ENCODE peak calls at places on chromosomes 2 and 18, in six cellular contexts. One of them, this sample, is unnamed.

GRCh38 chr2:109282360-109282759 is 153.4 kb downstream of the SH3RF3 start:
- DNase-seq in GM12878: no peak
- DNase-seq in K562: no peak
- DNase-seq in HCT116: no peak
- DNase-seq in H1: no peak
- DNase-seq in HepG2: no peak
- DNase-seq in this sample: no peak

GRCh38 chr2:159497256-159497655 is 119.1 kb downstream of the BAZ2B start:
- DNase-seq in GM12878: no peak
- DNase-seq in K562: peak
- DNase-seq in HCT116: peak
- DNase-seq in H1: no peak
- DNase-seq in HepG2: peak
- DNase-seq in this sample: peak

GRCh38 chr2:234603619-234604018 is 106.7 kb upstream of the ARL4C start:
- DNase-seq in GM12878: no peak
- DNase-seq in K562: no peak
- DNase-seq in HCT116: no peak
- DNase-seq in H1: peak
- DNase-seq in HepG2: no peak
- DNase-seq in this sample: no peak

GRCh38 chr18:69469444-69469919 is 68.8 kb downstream of the DOK6 start:
- DNase-seq in GM12878: no peak
- DNase-seq in K562: peak
- DNase-seq in HCT116: peak
- DNase-seq in H1: peak
- DNase-seq in HepG2: no peak
- DNase-seq in this sample: peak

GRCh38 chr2:65265090-65266045 is 37.7 kb downstream of the ACTR2 start:
- DNase-seq in GM12878: peak
- DNase-seq in K562: peak
- DNase-seq in HCT116: peak
- DNase-seq in H1: no peak
- DNase-seq in HepG2: peak
- DNase-seq in this sample: peak

GRCh38 chr2:172655091-172655837 is 80.4 kb upstream of the RAPGEF4 start:
- DNase-seq in GM12878: no peak
- DNase-seq in K562: no peak
- DNase-seq in HCT116: no peak
- DNase-seq in H1: no peak
- DNase-seq in HepG2: no peak
- DNase-seq in this sample: no peak

GRCh38 chr2:5070257-5070656 is 621.9 kb upstream of the SOX11 start:
- DNase-seq in GM12878: no peak
- DNase-seq in K562: no peak
- DNase-seq in HCT116: no peak
- DNase-seq in H1: no peak
- DNase-seq in HepG2: no peak
- DNase-seq in this sample: no peak

GRCh38 chr2:174959787-174960186 is 45.4 kb downstream of the CHN1 start:
- DNase-seq in GM12878: no peak
- DNase-seq in K562: no peak
- DNase-seq in HCT116: no peak
- DNase-seq in H1: no peak
- DNase-seq in HepG2: no peak
- DNase-seq in this sample: no peak

GRCh38 chr2:63189026-63189425 is 138.4 kb downstream of the OTX1 start:
- DNase-seq in GM12878: peak
- DNase-seq in K562: peak
- DNase-seq in HCT116: peak
- DNase-seq in H1: peak
- DNase-seq in HepG2: peak
- DNase-seq in this sample: peak

GRCh38 chr2:88590998-88591613 is 36.2 kb downstream of the EIF2AK3 start:
- DNase-seq in GM12878: peak
- DNase-seq in K562: peak
- DNase-seq in HCT116: peak
- DNase-seq in H1: no peak
- DNase-seq in HepG2: peak
- DNase-seq in this sample: peak

GRCh38 chr2:47298739-47299138 is 104.2 kb upstream of the MSH2 start:
- DNase-seq in GM12878: no peak
- DNase-seq in K562: no peak
- DNase-seq in HCT116: no peak
- DNase-seq in H1: no peak
- DNase-seq in HepG2: no peak
- DNase-seq in this sample: no peak

GRCh38 chr2:220077488-220077887 is 450.1 kb downstream of the SLC4A3 start:
- DNase-seq in GM12878: no peak
- DNase-seq in K562: no peak
- DNase-seq in HCT116: no peak
- DNase-seq in H1: no peak
- DNase-seq in HepG2: no peak
- DNase-seq in this sample: no peak

GRCh38 chr2:42877532-42877931 is 85.1 kb upstream of the HAAO start:
- DNase-seq in GM12878: no peak
- DNase-seq in K562: no peak
- DNase-seq in HCT116: no peak
- DNase-seq in H1: no peak
- DNase-seq in HepG2: no peak
- DNase-seq in this sample: no peak

GRCh38 chr2:24886114-24886501 is 33.9 kb downstream of the ADCY3 start:
- DNase-seq in GM12878: no peak
- DNase-seq in K562: no peak
- DNase-seq in HCT116: no peak
- DNase-seq in H1: no peak
- DNase-seq in HepG2: no peak
- DNase-seq in this sample: no peak

GRCh38 chr2:238847432-238847801 is 468 bp upstream of the TWIST2 start:
- DNase-seq in GM12878: no peak
- DNase-seq in K562: no peak
- DNase-seq in HCT116: no peak
- DNase-seq in H1: peak
- DNase-seq in HepG2: no peak
- DNase-seq in this sample: no peak

GRCh38 chr2:84781942-84782716 is 98.8 kb downstream of the TRABD2A start:
- DNase-seq in GM12878: no peak
- DNase-seq in K562: peak
- DNase-seq in HCT116: peak
- DNase-seq in H1: no peak
- DNase-seq in HepG2: no peak
- DNase-seq in this sample: no peak

GRCh38 chr2:9152975-9153402 is 53.6 kb upstream of the ASAP2 start:
- DNase-seq in GM12878: no peak
- DNase-seq in K562: no peak
- DNase-seq in HCT116: no peak
- DNase-seq in H1: no peak
- DNase-seq in HepG2: no peak
- DNase-seq in this sample: no peak

GRCh38 chr18:10139783-10140410 is 226.1 kb downstream of the VAPA start:
- DNase-seq in GM12878: no peak
- DNase-seq in K562: no peak
- DNase-seq in HCT116: no peak
- DNase-seq in H1: peak
- DNase-seq in HepG2: no peak
- DNase-seq in this sample: no peak

GRCh38 chr2:186256540-186256939 is 229.5 kb upstream of the ZC3H15 start:
- DNase-seq in GM12878: peak
- DNase-seq in K562: no peak
- DNase-seq in HCT116: peak
- DNase-seq in H1: no peak
- DNase-seq in HepG2: peak
- DNase-seq in this sample: peak

GRCh38 chr2:70143314-70144150 is 47.3 kb downstream of the C2orf42 start:
- DNase-seq in GM12878: no peak
- DNase-seq in K562: peak
- DNase-seq in HCT116: peak
- DNase-seq in H1: no peak
- DNase-seq in HepG2: peak
- DNase-seq in this sample: peak

GRCh38 chr2:118882693-118883336 is 35.4 kb upstream of the EN1 start:
- DNase-seq in GM12878: no peak
- DNase-seq in K562: peak
- DNase-seq in HCT116: peak
- DNase-seq in H1: peak
- DNase-seq in HepG2: peak
- DNase-seq in this sample: peak

GRCh38 chr18:56560992-56561391 is 77.4 kb downstream of the TXNL1 start:
- DNase-seq in GM12878: no peak
- DNase-seq in K562: no peak
- DNase-seq in HCT116: no peak
- DNase-seq in H1: no peak
- DNase-seq in HepG2: no peak
- DNase-seq in this sample: no peak

GRCh38 chr2:43438858-43439655 is 156.8 kb downstream of the THADA start:
- DNase-seq in GM12878: no peak
- DNase-seq in K562: no peak
- DNase-seq in HCT116: no peak
- DNase-seq in H1: no peak
- DNase-seq in HepG2: no peak
- DNase-seq in this sample: no peak

GRCh38 chr2:176149484-176150337 is 1.6 kb upstream of the HOXD4 start:
- DNase-seq in GM12878: no peak
- DNase-seq in K562: no peak
- DNase-seq in HCT116: no peak
- DNase-seq in H1: peak
- DNase-seq in HepG2: no peak
- DNase-seq in this sample: no peak

GRCh38 chr2:123839326-123839725 is 185.8 kb upstream of the CNTNAP5 start:
- DNase-seq in GM12878: no peak
- DNase-seq in K562: no peak
- DNase-seq in HCT116: no peak
- DNase-seq in H1: no peak
- DNase-seq in HepG2: no peak
- DNase-seq in this sample: no peak

GRCh38 chr2:11058129-11058528 is 97.1 kb upstream of the SLC66A3 start:
- DNase-seq in GM12878: no peak
- DNase-seq in K562: no peak
- DNase-seq in HCT116: no peak
- DNase-seq in H1: peak
- DNase-seq in HepG2: no peak
- DNase-seq in this sample: no peak

GRCh38 chr2:61109291-61109690 is 43.6 kb downstream of the SANBR start:
- DNase-seq in GM12878: no peak
- DNase-seq in K562: no peak
- DNase-seq in HCT116: no peak
- DNase-seq in H1: no peak
- DNase-seq in HepG2: no peak
- DNase-seq in this sample: no peak

DNA sequence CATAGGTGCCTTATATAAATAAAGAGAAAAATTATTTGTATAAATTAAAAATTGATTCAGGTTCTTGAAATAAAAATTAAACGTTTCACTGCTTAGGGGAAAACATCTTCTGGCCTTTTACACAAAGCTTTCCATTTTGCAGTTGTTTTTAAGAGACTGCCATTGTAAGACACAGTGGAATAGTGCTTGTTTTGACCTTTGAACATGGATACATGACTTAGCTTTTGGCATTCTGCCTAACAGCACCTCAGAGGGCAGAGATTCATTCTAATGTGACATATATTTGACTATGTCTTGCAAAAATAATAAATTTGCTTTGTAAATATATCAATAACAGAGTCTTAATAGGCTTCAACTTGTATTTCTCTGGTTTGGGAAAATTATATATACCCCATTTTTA is 142.1 kb downstream of the SLC4A10 start:
- DNase-seq in GM12878: no peak
- DNase-seq in K562: no peak
- DNase-seq in HCT116: no peak
- DNase-seq in H1: no peak
- DNase-seq in HepG2: peak
- DNase-seq in this sample: no peak
- TF ChIP-seq JUND in GM12878: no peak
- TF ChIP-seq JUND in K562: no peak
- TF ChIP-seq JUND in HCT116: no peak
- TF ChIP-seq JUND in H1: no peak
- TF ChIP-seq JUND in HepG2: no peak
- TF ChIP-seq JUND in this sample: no peak

GRCh38 chr2:227106845-227107759 is 56.9 kb downstream of the COL4A4 start:
- DNase-seq in GM12878: no peak
- DNase-seq in K562: peak
- DNase-seq in HCT116: peak
- DNase-seq in H1: peak
- DNase-seq in HepG2: peak
- DNase-seq in this sample: peak
- TF ChIP-seq RAD21 in GM12878: peak
- TF ChIP-seq RAD21 in K562: peak
- TF ChIP-seq RAD21 in HCT116: peak
- TF ChIP-seq RAD21 in H1: peak
- TF ChIP-seq RAD21 in HepG2: peak
- TF ChIP-seq RAD21 in this sample: peak

DNA sequence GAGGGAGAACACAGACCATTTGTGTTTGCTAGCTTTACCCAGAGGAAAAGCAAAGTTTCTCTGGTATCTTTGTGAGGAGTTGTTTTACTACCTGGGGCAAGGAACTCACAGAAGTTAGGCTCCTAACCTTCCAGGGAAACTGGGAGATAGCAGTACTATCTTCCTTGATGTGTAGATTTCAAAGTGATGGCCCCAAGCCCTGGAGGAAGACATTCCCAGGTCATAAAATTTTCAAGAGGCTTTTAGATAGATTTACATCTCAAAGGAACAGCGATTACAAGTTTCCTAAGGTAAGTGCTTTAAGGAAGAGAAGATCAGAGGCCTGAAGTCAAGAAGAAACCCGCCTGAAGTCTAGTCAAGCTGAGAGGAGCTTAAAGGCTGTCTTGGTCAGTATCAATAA is 1187.8 kb upstream of the TMEFF2 start:
- DNase-seq in GM12878: no peak
- DNase-seq in K562: no peak
- DNase-seq in HCT116: no peak
- DNase-seq in H1: no peak
- DNase-seq in HepG2: no peak
- DNase-seq in this sample: no peak
- TF ChIP-seq JUND in GM12878: no peak
- TF ChIP-seq JUND in K562: no peak
- TF ChIP-seq JUND in HCT116: no peak
- TF ChIP-seq JUND in H1: no peak
- TF ChIP-seq JUND in HepG2: no peak
- TF ChIP-seq JUND in this sample: no peak

DNA sequence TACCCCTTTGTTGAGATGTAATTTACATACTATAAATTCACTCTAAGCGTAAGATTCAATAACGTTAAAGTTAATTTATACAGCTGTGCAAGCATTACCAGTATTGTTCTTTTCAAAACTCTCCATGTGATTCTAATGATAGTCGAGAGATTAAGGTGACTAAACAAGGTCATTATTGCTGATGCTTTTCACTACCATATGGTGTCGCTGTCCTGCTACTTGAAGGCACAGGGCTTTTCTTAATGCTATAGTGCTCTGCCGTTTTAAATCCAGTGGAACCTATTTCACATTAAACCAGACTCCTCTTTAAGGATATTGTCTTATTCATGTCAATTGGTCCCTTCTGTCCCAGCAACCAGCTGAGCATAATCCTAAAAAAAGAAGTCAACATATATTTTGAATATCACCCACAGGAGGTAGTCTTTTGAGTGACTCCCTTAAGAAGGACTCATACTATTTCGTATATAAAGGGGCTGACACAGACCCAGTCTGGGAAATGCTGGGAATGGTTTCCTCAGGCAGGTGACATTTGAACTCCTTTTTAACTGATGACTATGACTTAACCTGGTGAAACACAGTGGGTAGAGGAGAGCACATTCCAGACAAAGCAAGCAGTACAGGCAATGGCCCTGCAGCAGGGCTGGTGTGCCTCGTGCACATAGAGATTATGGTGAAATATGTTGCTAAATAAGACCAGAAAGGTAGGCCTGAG is 53.9 kb upstream of the CYTIP start:
- DNase-seq in GM12878: no peak
- DNase-seq in K562: peak
- DNase-seq in HCT116: peak
- DNase-seq in H1: no peak
- DNase-seq in HepG2: peak
- DNase-seq in this sample: peak
- TF ChIP-seq RAD21 in GM12878: peak
- TF ChIP-seq RAD21 in K562: peak
- TF ChIP-seq RAD21 in HCT116: peak
- TF ChIP-seq RAD21 in H1: peak
- TF ChIP-seq RAD21 in HepG2: no peak
- TF ChIP-seq RAD21 in this sample: peak